ENCODE peak calls at places on chromosomes 11 and 22, in five cellular contexts. U is HepG2, B is K562, T is H1, D is GM12878. L is an unnamed sample.

GRCh38 chr11:15843309-15843857 is 513.0 kb downstream of the SOX6 start:
- DNase-seq in B (no peak), D (no peak), T (no peak), U (no peak), L (no peak)

GRCh38 chr11:69878144-69878883 is 59.1 kb upstream of the FGF3 start:
- DNase-seq in D (no peak), T (peak; percentile 38), U (no peak), B (no peak), L (no peak)

GRCh38 chr11:60918941-60919275 is 5.0 kb downstream of the TMEM109 start:
- DNase-seq in U (no peak), D (no peak), B (no peak), T (no peak), L (no peak)

GRCh38 chr22:21942407-21942895 is 10.2 kb downstream of the PPM1F start:
- DNase-seq in T (no peak), D (no peak), B (no peak), U (no peak), L (no peak)

GRCh38 chr11:130561441-130561881 is 113.0 kb downstream of the ADAMTS15 start:
- DNase-seq in U (no peak), D (no peak), T (no peak), B (no peak), L (no peak)

GRCh38 chr11:2527621-2528291 is 82.9 kb downstream of the KCNQ1 start:
- DNase-seq in D (no peak), T (no peak), B (no peak), U (no peak), L (no peak)

GRCh38 chr11:10392680-10393079 is 62.4 kb upstream of the AMPD3 start:
- DNase-seq in B (no peak), D (no peak), U (no peak), T (no peak), L (no peak)

GRCh38 chr11:34997872-34998548 is 81.6 kb downstream of the PDHX start:
- DNase-seq in U (no peak), T (no peak), B (no peak), D (no peak), L (no peak)

GRCh38 chr11:38300570-38300969 is 1702.5 kb upstream of the RAG2 start:
- DNase-seq in U (no peak), B (no peak), T (no peak), D (no peak), L (no peak)

GRCh38 chr11:45096636-45097035 is 49.8 kb upstream of the PRDM11 start:
- DNase-seq in B (no peak), T (peak; percentile 22), D (no peak), U (no peak), L (no peak)

GRCh38 chr11:112513936-112514716 is 253.5 kb upstream of the PLET1 start:
- DNase-seq in D (no peak), T (peak; percentile 19), B (no peak), U (no peak), L (no peak)

GRCh38 chr22:23216331-23217170 is 36.2 kb downstream of the BCR start:
- DNase-seq in U (peak; percentile 92), D (no peak), B (peak; percentile 53), T (no peak), L (no peak)

GRCh38 chr11:59437770-59438169 is 1.5 kb downstream of the OR5A1 start:
- DNase-seq in B (no peak), D (no peak), T (no peak), U (no peak), L (no peak)

GRCh38 chr11:37390566-37390965 is 792.5 kb upstream of the RAG2 start:
- DNase-seq in U (no peak), T (no peak), B (no peak), D (no peak), L (no peak)

GRCh38 chr11:74388678-74389327 is 9.4 kb downstream of the PGM2L1 start:
- DNase-seq in U (peak; percentile 42), T (peak; percentile 61), B (peak; percentile 40), D (peak; percentile 8), L (no peak)

GRCh38 chr22:18065256-18065655 is 12.5 kb upstream of the PEX26 start:
- DNase-seq in B (no peak), U (no peak), T (peak; percentile 61), D (no peak), L (no peak)

GRCh38 chr11:117816151-117816741 is 8.3 kb downstream of the FXYD2 start:
- DNase-seq in T (no peak), B (peak; percentile 23), D (no peak), U (peak; percentile 65), L (no peak)

GRCh38 chr11:32531528-32531927 is 52.1 kb upstream of the EIF3M start:
- DNase-seq in D (no peak), U (no peak), T (no peak), B (no peak), L (no peak)

GRCh38 chr22:22067192-22067591 is 84.6 kb upstream of the TOP3B start:
- DNase-seq in B (no peak), U (no peak), T (no peak), D (no peak), L (no peak)

GRCh38 chr11:50186146-50186545 is 153.5 kb downstream of the OR4C45 start:
- DNase-seq in D (no peak), U (no peak), T (no peak), B (no peak), L (no peak)

GRCh38 chr11:125939081-125939521 is 6.7 kb upstream of the VSIG10L2 start:
- DNase-seq in D (no peak), U (no peak), T (peak; percentile 42), B (no peak), L (no peak)

GRCh38 chr22:22770280-22770871 is 117.2 kb upstream of the IGLL5 start:
- DNase-seq in T (peak; percentile 92), D (no peak), U (peak; percentile 30), B (peak; percentile 97), L (no peak)

GRCh38 chr11:12280199-12280837 is 97.1 kb upstream of the PARVA start:
- DNase-seq in U (no peak), B (no peak), D (no peak), T (peak; percentile 24), L (no peak)

GRCh38 chr11:89495951-89496350 is 4.8 kb upstream of the NOX4 start:
- DNase-seq in B (no peak), D (no peak), T (no peak), U (no peak), L (no peak)

GRCh38 chr11:19723572-19724342 is 11.1 kb downstream of the NAV2 start:
- DNase-seq in B (no peak), D (no peak), U (peak; percentile 12), T (no peak), L (no peak)

GRCh38 chr11:28739489-28740280 is 631.5 kb downstream of the METTL15 start:
- DNase-seq in D (no peak), B (no peak), U (no peak), T (no peak), L (no peak)

GRCh38 chr11:8089791-8090510 is 8.9 kb downstream of the TUB start:
- DNase-seq in B (no peak), U (no peak), T (no peak), D (no peak), L (no peak)

GRCh38 chr22:43151251-43152000 is at the start of gene TSPO:
- DNase-seq in B (peak; percentile 75), T (peak; percentile 76), U (no peak), D (no peak), L (no peak)
- TF ChIP-seq POLR2A in B (no peak), T (no peak), U (no peak), D (no peak), L (no peak)

DNA sequence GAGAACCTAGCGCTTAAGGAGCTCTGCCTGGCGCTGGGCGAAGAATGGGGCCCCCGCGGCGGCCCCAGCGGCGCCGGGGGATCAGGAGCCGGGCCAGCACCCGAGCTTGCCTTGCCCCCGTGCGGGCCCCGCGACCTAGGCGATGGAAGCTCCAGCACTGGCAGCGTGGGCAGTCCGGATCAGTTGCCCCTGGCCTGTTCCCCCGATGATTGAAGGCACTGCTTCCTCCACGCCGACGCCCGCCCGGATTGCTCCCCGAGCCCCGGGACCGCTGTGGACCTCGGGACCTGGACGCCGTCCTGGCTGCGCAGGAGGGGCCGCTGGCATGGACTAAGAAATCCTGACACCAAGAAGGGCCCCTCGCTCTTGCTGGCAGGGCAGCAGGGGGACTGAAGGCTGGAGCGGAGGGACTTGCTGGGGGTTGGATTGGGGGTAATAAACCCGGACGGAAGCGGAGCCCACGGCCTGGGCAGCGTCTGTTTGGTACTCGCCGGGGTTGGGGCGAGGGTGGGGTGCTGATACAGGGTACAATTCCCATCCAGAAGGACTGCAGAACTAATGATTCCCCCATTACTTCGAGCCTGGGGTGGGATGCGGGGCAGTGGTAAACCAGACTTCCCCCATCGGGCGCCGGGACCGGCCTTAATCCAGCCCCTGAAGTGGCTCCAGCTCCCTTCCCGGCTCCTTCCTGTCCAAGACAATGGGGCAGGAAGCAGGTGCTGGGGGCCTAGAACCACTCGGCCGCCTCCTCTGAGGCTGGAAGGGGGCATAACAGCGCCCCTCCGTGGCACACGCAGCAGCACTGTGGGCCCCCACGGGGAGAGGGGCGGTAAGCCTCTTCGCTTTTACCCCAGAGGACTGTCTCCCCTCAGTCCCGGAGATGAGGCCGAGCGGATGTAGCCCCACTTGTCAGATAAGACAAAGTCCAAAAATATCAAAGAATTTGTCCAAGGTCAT is 985 bp downstream of the CCDC85B start:
- DNase-seq in T (peak; percentile 72), D (no peak), B (peak; percentile 73), U (peak; percentile 78), L (no peak)
- TF ChIP-seq TAF1 in T (peak; percentile 16), D (no peak), B (peak; percentile 36), U (no peak), L (peak; percentile 10)

GRCh38 chr22:29767289-29768051 is at the start of gene UQCR10:
- DNase-seq in D (no peak), B (peak; percentile 91), T (peak; percentile 94), U (peak; percentile 85), L (peak; percentile 85)
- TF ChIP-seq POLR2A in D (peak; percentile 89), B (peak; percentile 87), T (no peak), U (peak; percentile 86), L (peak; percentile 83)

DNA sequence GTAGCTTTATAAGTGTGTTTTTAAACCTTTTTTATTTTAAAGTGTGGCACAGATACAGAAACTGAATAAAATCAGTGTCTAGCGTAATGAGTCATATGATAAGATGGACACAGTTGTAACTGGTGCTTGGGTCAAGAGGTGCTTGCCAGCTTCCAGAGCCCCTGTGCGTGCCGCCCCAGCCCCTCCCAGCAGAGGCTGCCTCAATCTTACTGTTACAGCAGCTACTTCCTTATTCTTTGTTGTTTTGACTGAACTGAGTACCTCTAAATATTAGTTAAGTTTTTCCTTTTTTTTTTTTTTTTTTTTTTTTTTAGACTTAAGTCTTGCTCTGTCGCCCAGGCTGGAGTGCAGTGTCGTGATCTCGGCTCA is 8.7 kb downstream of the ZBED4 start:
- DNase-seq in T (no peak), U (no peak), B (no peak), D (no peak), L (no peak)
- TF ChIP-seq TAF1 in T (no peak), U (no peak), B (no peak), D (no peak), L (no peak)